ENCODE peak calls at places on chromosomes 11 and 22, in five cellular contexts. W is prostate gland, K is GM12891, P is endothelial cell of umbilical vein, G is spleen. B is an unnamed sample.

GRCh38 chr11:120597250-120597649 is 85.7 kb downstream of the GRIK4 start:
- DNase-seq in W (no peak), K (no peak), P (no peak), G (peak), B (no peak)

GRCh38 chr11:9796854-9797253 is 133.0 kb downstream of the SWAP70 start:
- DNase-seq in W (no peak), K (no peak), P (no peak), G (no peak), B (no peak)

GRCh38 chr11:61696602-61697001 is 16.4 kb downstream of the DAGLA start:
- DNase-seq in W (no peak), K (no peak), P (no peak), G (no peak), B (no peak)

GRCh38 chr11:115941481-115941993 is 437.3 kb upstream of the CADM1 start:
- DNase-seq in W (no peak), K (no peak), P (no peak), G (no peak), B (no peak)

GRCh38 chr22:40156001-40156516 is 21.7 kb upstream of the TNRC6B start:
- DNase-seq in W (peak), K (no peak), P (peak), G (no peak), B (no peak)

GRCh38 chr22:32801436-32802290 is at the start of gene TIMP3:
- DNase-seq in W (peak), K (no peak), P (no peak), G (peak), B (no peak)

GRCh38 chr11:65506770-65507485 is 8.1 kb downstream of the MALAT1 start:
- DNase-seq in W (peak), K (no peak), P (peak), G (no peak), B (no peak)

GRCh38 chr11:26011474-26011873 is 320.5 kb upstream of the ANO3 start:
- DNase-seq in W (no peak), K (no peak), P (no peak), G (no peak), B (no peak)

GRCh38 chr11:59144579-59145345 is 2.1 kb downstream of the FAM111A start:
- DNase-seq in W (peak), K (peak), P (peak), G (peak), B (no peak)

GRCh38 chr11:29490951-29491350 is 525.9 kb downstream of the KCNA4 start:
- DNase-seq in W (no peak), K (no peak), P (no peak), G (no peak), B (no peak)

GRCh38 chr11:46322759-46323158 is 24.5 kb upstream of the DGKZ start:
- DNase-seq in W (no peak), K (no peak), P (no peak), G (no peak), B (no peak)

GRCh38 chr11:109033627-109034340 is 368.9 kb downstream of the DDX10 start:
- DNase-seq in W (no peak), K (no peak), P (peak), G (no peak), B (no peak)

DNA sequence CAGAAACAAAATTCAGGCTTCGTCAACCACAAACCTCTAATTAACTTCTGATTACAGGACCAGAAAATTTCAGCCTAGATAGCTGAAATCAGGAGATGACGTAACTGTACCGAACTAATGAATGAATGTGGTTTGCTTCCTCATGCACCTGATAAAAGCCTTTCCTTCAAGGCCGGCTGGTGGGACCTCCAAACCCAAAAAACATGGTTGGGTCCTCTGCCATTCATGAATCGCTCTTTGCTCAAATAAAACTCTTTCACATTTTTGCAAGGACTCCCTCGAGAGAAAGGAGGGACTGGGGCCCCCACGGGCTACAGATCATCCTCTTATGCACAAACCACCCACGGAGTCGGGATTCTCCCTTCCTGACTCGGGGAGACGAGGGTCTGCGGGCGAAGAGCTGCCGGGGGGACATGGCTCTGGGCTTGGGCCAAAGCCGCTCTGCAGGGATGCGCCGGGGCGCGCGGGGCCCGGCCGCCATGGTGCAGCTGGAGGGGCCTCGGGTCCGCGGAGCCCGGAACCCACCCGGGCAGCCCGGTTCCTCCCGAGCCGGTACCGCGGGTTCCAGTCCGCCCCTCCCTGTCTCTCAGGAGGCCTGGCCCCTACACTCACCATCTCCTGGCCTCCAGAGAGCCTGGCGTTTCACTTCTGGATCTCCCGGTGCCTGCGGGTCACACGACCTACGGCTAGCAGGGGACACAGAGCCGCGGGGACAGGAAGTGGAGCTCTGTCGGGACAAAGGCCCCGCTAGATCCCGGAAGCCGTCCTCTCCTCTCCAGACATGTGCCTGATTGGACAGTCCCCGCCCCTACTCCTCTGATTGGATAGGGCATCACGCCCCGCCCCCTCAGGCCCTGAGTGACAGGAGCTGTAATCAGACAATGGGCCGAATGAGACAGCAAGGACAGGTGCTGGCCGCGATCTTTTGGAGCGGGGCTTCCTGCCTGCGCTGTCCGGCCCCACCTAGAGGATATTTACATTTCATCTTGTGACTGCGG is at the start of gene ZNF195:
- DNase-seq in W (peak), K (peak), P (peak), G (peak), B (peak)
- TF ChIP-seq POLR2AphosphoS5 in W (peak), K (peak), P (peak), G (peak), B (peak)

GRCh38 chr11:111841370-111842053 is 29.9 kb downstream of the ALG9 start:
- DNase-seq in W (peak), K (peak), P (peak), G (peak), B (no peak)
- TF ChIP-seq POLR2AphosphoS5 in W (peak), K (no peak), P (no peak), G (no peak), B (peak)

DNA sequence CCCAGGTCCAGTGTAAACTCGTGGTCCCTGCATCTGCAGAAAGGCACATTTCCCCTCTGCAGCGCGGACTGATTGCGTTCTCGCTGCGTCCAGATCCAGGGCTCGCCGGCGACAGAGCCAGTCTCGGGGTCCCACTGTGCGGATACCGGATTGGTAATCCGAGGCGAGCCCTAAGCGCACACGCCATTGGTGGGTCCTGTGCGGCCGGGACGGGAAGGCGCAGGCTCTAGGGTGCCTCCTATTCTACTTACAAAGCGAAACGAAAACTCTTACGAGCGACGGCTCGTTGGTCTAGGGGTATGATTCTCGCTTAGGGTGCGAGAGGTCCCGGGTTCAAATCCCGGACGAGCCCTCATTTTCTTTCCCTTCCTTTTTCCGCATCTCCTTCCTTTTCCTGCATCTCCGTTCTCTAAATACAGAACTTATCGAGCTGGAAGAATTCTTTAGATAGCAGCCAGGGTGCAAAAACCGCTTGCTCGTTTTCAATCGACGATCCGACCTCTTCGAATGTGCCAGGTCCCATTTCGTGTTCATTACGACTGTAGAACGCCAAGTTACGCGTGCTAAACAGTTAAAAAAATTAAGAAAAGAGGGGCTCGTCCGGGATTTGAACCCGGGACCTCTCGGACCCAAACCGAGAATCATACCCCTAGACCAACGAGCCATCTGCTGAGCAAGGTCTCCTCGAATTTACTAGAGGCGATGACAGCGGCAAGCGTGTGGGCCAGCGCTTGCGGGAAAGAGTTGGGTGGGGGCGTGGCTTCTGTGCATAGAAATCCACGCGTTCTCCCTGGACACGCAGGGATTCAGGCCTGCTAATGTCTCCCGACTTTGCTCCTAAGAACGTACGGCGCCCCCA is 29.2 kb upstream of the WNT11 start:
- DNase-seq in W (peak), K (peak), P (peak), G (peak), B (peak)
- TF ChIP-seq POLR2AphosphoS5 in W (peak), K (no peak), P (peak), G (peak), B (peak)

GRCh38 chr11:70437111-70437784 is 38.9 kb downstream of the CTTN start:
- DNase-seq in W (no peak), K (peak), P (no peak), G (no peak), B (no peak)
- TF ChIP-seq POLR2AphosphoS5 in W (no peak), K (peak), P (peak), G (peak), B (no peak)

GRCh38 chr11:22764732-22765131 is 64.9 kb downstream of the SVIP start:
- DNase-seq in W (no peak), K (no peak), P (no peak), G (no peak), B (no peak)

GRCh38 chr11:22769081-22769480 is 60.5 kb downstream of the SVIP start:
- DNase-seq in W (no peak), K (no peak), P (no peak), G (no peak), B (no peak)

GRCh38 chr11:22761066-22761465 is 68.5 kb downstream of the SVIP start:
- DNase-seq in W (no peak), K (no peak), P (no peak), G (no peak), B (no peak)

GRCh38 chr11:22768281-22768680 is 61.3 kb downstream of the SVIP start:
- DNase-seq in W (no peak), K (no peak), P (no peak), G (no peak), B (no peak)

GRCh38 chr11:22763166-22763565 is 66.4 kb downstream of the SVIP start:
- DNase-seq in W (no peak), K (no peak), P (no peak), G (no peak), B (no peak)
- TF ChIP-seq POLR2AphosphoS5 in W (no peak), K (no peak), P (no peak), G (no peak), B (no peak)

GRCh38 chr11:68309621-68310185 is 2.7 kb upstream of the LRP5 start:
- DNase-seq in W (no peak), K (no peak), P (no peak), G (no peak), B (no peak)
- TF ChIP-seq POLR2AphosphoS5 in W (no peak), K (no peak), P (no peak), G (no peak), B (no peak)

GRCh38 chr22:49447837-49448236 is 379.8 kb downstream of the BRD1 start:
- DNase-seq in W (no peak), K (no peak), P (no peak), G (no peak), B (no peak)

GRCh38 chr22:49446145-49446758 is 381.4 kb downstream of the BRD1 start:
- DNase-seq in W (no peak), K (no peak), P (no peak), G (no peak), B (no peak)

GRCh38 chr22:49440931-49441330 is 386.7 kb downstream of the BRD1 start:
- DNase-seq in W (no peak), K (no peak), P (no peak), G (no peak), B (no peak)

GRCh38 chr22:49448546-49448945 is 379.1 kb downstream of the BRD1 start:
- DNase-seq in W (no peak), K (no peak), P (no peak), G (no peak), B (no peak)

DNA sequence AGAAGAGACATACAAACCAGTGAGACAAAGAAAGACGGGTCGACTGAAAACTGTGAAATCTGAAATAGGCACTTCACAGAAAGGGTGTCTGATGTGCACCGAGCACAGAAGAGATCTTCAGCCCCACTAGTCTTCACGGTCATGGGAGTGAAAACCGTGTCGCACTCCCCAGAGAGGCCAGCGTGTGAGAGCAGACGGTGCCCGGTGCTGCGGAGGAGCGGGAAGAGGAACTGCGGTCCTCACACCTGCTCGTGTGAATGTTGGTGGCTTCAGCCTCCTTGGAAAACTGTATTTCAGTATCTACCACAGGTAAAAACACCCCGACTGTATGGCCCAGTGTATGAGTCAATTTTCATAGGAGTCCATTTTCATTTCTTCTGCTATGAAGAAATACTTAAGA is 382.9 kb downstream of the BRD1 start:
- DNase-seq in W (no peak), K (no peak), P (no peak), G (no peak), B (no peak)
- TF ChIP-seq POLR2AphosphoS5 in W (no peak), K (no peak), P (no peak), G (no peak), B (no peak)

GRCh38 chr22:48808038-48808960 is 1019.4 kb downstream of the BRD1 start:
- DNase-seq in W (no peak), K (no peak), P (no peak), G (peak), B (no peak)

GRCh38 chr22:48807155-48807554 is 1020.5 kb downstream of the BRD1 start:
- DNase-seq in W (no peak), K (no peak), P (no peak), G (peak), B (no peak)

GRCh38 chr22:48806227-48806781 is 1021.4 kb downstream of the BRD1 start:
- DNase-seq in W (no peak), K (no peak), P (no peak), G (peak), B (no peak)

GRCh38 chr22:48811885-48812284 is 1015.8 kb downstream of the BRD1 start:
- DNase-seq in W (no peak), K (no peak), P (no peak), G (no peak), B (no peak)
- TF ChIP-seq POLR2AphosphoS5 in W (no peak), K (no peak), P (no peak), G (no peak), B (no peak)

DNA sequence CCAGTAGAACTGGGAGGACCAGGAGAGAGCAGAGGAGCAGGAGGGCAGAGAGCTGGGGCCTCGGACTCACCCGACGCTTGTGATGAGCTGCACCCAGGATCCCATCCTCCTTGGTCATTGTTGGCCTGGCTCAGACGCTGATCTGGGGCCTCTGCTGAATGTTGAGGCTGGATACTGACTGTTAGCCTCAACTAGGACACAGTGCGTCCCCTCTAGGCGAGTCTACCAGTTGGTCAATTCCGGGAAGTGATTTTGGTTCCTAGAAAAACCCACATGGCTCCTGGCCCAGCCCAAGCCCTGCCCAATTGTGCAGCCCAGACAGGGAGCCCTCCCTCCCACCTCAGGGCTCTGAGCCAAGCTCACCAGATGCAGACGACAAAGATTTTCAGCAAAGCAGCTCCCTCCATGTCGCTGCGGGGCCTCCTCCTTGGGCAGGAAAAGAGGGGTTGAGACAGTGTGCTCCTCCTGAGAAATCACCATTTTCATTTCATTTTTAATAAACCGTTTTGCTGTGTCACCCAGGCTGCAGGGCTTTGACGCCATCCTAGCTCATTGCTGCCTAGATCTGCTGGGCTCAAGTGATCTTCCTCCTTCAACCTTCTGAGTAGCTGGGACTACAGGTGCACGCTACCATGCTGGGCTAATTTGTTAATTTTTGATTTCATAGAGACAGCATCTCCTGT is at the start of gene APOL4:
- DNase-seq in W (no peak), K (no peak), P (no peak), G (no peak), B (no peak)
- TF ChIP-seq POLR2AphosphoS5 in W (peak), K (no peak), P (no peak), G (no peak), B (no peak)

B was measured in vagina.